ENCODE peak calls at places on chromosomes 16 and 17, in five cellular contexts. K is GM12865, E is AG10803, T is mucosa of descending colon, D is right cardiac atrium. O is an unnamed sample.

GRCh38 chr16:56611281-56611833 is 3.0 kb downstream of the MT2A start:
- DNase-seq in K (no peak), E (peak), T (no peak), D (peak), O (no peak)

GRCh38 chr17:7839199-7839889 is 5.3 kb downstream of the KDM6B start:
- DNase-seq in K (no peak), E (no peak), T (peak), D (peak), O (no peak)

GRCh38 chr16:85296859-85297698 is 184.8 kb upstream of the CIBAR2 start:
- DNase-seq in K (peak), E (peak), T (no peak), D (peak), O (no peak)

GRCh38 chr17:40364121-40364861 is at the start of gene GJD3:
- DNase-seq in K (no peak), E (no peak), T (no peak), D (peak), O (no peak)

GRCh38 chr17:58332720-58333395 is 4.3 kb upstream of the TSPOAP1 start:
- DNase-seq in K (peak), E (no peak), T (peak), D (no peak), O (no peak)

GRCh38 chr17:75828051-75828400 is 16.2 kb downstream of the UNC13D start:
- DNase-seq in K (no peak), E (no peak), T (no peak), D (no peak), O (no peak)

GRCh38 chr17:47301831-47302230 is 21.9 kb upstream of the EFCAB13 start:
- DNase-seq in K (no peak), E (no peak), T (no peak), D (no peak), O (no peak)

GRCh38 chr17:27560668-27561067 is 70.3 kb upstream of the LGALS9 start:
- DNase-seq in K (no peak), E (no peak), T (no peak), D (peak), O (no peak)

GRCh38 chr16:75097941-75098897 is 18.4 kb downstream of the LDHD start:
- DNase-seq in K (no peak), E (no peak), T (no peak), D (no peak), O (no peak)

GRCh38 chr16:85187447-85187846 is 75.2 kb upstream of the CIBAR2 start:
- DNase-seq in K (no peak), E (no peak), T (no peak), D (peak), O (no peak)

GRCh38 chr17:81160747-81161453 is 4.4 kb upstream of the PVALEF start:
- DNase-seq in K (no peak), E (no peak), T (peak), D (peak), O (no peak)
- H3K4me3 ChIP-seq in K (no peak), E (no peak), T (no peak), D (no peak), O (no peak)

GRCh38 chr17:1377334-1377733 is 22.7 kb downstream of the YWHAE start:
- DNase-seq in K (peak), E (no peak), T (no peak), D (no peak), O (no peak)
- H3K4me3 ChIP-seq in K (peak), E (no peak), T (no peak), D (no peak), O (no peak)

DNA sequence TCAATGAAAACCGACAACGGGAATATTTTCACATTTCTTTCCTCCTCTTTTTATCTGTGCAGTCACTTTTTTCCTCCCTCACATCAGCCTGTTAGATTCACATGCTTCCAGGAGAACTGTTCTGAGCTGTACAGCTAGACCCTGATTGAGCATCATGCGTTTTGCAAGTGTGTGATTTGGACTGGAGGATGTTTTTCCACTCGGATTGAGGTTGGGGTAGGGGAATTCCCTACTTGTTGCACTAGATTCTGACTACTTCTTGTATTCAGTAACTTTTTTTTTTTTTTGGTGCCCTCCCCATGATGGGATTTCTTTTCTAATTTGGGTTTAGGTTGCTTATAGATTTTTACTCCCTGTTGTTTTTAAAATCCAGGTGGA is 4.8 kb downstream of the MSI2 start:
- DNase-seq in K (no peak), E (no peak), T (no peak), D (no peak), O (no peak)
- H3K4me3 ChIP-seq in K (no peak), E (no peak), T (no peak), D (no peak), O (no peak)

DNA sequence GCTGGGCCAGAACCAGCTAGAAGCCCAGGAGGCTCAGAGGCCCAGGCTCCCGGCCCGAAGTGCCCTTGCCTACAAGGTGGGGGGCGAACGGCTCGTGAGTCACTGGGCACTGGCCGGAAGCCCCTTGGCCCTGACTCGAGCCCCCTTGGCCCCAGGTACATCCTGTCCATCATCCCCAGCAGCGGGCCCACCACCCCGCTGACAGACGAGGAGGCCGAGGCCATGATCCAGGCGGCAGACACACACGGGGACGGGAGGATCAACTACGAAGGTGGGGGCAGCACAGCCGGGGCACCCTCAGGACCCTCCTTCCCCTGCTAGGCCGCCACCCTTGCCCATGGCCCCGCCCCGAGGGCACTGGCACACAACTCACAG is 15.8 kb upstream of the AATK start:
- DNase-seq in K (no peak), E (no peak), T (no peak), D (peak), O (no peak)
- H3K4me3 ChIP-seq in K (no peak), E (no peak), T (no peak), D (no peak), O (no peak)

DNA sequence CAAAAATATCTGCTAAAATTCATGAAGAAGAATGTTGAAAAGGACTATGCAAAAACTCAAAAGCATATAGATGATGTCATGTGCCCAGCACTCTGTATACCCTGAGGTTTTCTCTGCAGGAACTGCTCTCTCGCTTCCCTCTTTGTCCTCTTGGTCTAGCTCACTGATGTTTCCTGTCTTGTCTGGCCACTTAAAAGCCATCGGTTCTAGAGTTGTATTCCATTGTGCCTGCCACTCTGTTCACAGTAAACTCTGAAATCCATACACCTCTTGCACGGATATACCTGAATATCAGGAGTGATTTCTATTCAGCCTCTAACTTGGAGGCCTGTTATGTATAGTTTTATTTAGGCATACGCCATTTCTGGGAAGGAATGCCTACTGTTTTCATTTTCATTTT is 101.0 kb upstream of the CNTNAP4 start:
- DNase-seq in K (peak), E (no peak), T (no peak), D (no peak), O (no peak)
- H3K4me3 ChIP-seq in K (peak), E (no peak), T (no peak), D (no peak), O (no peak)

GRCh38 chr16:4832698-4833343 is 14.3 kb downstream of the GLYR1 start:
- DNase-seq in K (no peak), E (no peak), T (no peak), D (no peak), O (no peak)

GRCh38 chr16:4833584-4833983 is 13.5 kb downstream of the GLYR1 start:
- DNase-seq in K (no peak), E (no peak), T (no peak), D (no peak), O (no peak)

GRCh38 chr16:4828567-4829320 is 18.3 kb downstream of the GLYR1 start:
- DNase-seq in K (no peak), E (no peak), T (no peak), D (peak), O (no peak)

GRCh38 chr16:4831616-4832015 is 15.5 kb downstream of the GLYR1 start:
- DNase-seq in K (no peak), E (no peak), T (no peak), D (no peak), O (no peak)

GRCh38 chr16:4830408-4830807 is 16.7 kb downstream of the GLYR1 start:
- DNase-seq in K (no peak), E (no peak), T (no peak), D (no peak), O (no peak)
- H3K4me3 ChIP-seq in K (no peak), E (no peak), T (no peak), D (no peak), O (no peak)

DNA sequence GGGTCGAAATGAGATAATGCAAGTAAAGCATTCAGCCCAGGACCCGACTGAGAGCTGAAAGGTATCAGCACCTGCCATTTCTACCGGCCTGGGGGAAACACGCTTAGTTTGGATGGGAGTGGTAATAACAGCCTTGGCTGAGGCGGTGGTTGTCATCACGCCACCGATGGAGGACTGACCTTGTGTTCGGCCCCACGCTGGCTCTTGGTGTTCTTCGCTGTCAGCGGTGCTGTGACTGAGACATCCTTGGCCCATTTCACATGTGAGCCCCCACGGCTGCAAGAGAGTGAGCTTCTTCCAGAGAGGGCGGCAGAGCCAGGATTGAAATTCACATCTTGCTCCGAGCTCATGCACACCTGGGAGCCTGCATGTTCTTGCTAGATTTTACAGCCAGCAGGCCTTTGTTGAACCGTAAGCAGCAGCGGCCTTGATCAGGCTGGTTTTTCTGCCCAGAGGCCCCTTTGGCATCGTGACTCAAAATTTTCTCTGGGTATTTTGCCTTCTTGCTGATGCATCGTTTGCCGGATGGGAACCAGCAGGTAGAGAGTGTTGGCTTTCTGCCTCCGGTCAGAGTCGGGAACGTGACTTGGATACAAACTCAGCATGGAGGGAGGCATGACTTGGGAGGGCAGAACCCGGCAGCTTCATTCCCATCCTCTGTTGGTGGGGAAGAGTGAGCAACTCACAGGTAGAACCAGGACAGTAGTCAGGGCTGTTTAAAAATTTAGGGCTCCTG is 341.5 kb downstream of the SNX29 start:
- DNase-seq in K (no peak), E (no peak), T (no peak), D (no peak), O (no peak)
- H3K4me3 ChIP-seq in K (no peak), E (no peak), T (no peak), D (no peak), O (no peak)

O was measured in AG09309.